ENCODE peak calls at places on chromosomes 16 and 17, in four cellular contexts. One of them, this sample, is unnamed.
A peak's percentile ranks its signal among the peaks of the same experiment; 100 is the strongest.

GRCh38 chr17:72838068-72838467 is 254.4 kb downstream of the SLC39A11 start:
- DNase-seq in MM.1S: no peak
- DNase-seq in ovary: no peak
- DNase-seq in AG20443: no peak
- DNase-seq in this sample: no peak

GRCh38 chr17:71922439-71922838 is 198.4 kb upstream of the SOX9 start:
- DNase-seq in ovary: no peak
- DNase-seq in AG20443: peak; percentile 52
- DNase-seq in MM.1S: peak; percentile 30
- DNase-seq in this sample: peak; percentile 68

GRCh38 chr16:89106533-89107208 is 13.0 kb downstream of the ACSF3 start:
- DNase-seq in MM.1S: no peak
- DNase-seq in AG20443: no peak
- DNase-seq in ovary: no peak
- DNase-seq in this sample: no peak

GRCh38 chr17:64349949-64350348 is 40.7 kb downstream of the PECAM1 start:
- DNase-seq in MM.1S: no peak
- DNase-seq in AG20443: no peak
- DNase-seq in ovary: no peak
- DNase-seq in this sample: peak; percentile 26

GRCh38 chr17:61454932-61455753 is 2.9 kb downstream of the TBX4 start:
- DNase-seq in AG20443: no peak
- DNase-seq in MM.1S: no peak
- DNase-seq in ovary: no peak
- DNase-seq in this sample: no peak

GRCh38 chr17:56597495-56597990 is 4.0 kb downstream of the NOG start:
- DNase-seq in AG20443: peak; percentile 42
- DNase-seq in MM.1S: no peak
- DNase-seq in ovary: no peak
- DNase-seq in this sample: no peak

GRCh38 chr17:30920683-30921543 is 832 bp upstream of the ADAP2 start:
- DNase-seq in ovary: no peak
- DNase-seq in AG20443: no peak
- DNase-seq in MM.1S: no peak
- DNase-seq in this sample: no peak

GRCh38 chr16:23518435-23518891 is 8.2 kb upstream of the GGA2 start:
- DNase-seq in MM.1S: peak; percentile 13
- DNase-seq in ovary: no peak
- DNase-seq in AG20443: no peak
- DNase-seq in this sample: peak; percentile 70

GRCh38 chr17:44345497-44346026 is 460 bp downstream of the GRN start:
- DNase-seq in MM.1S: peak; percentile 50
- DNase-seq in ovary: peak; percentile 51
- DNase-seq in AG20443: peak; percentile 58
- DNase-seq in this sample: peak; percentile 73

GRCh38 chr16:9092963-9093477 is 1.6 kb downstream of the HAPSTR1 start:
- DNase-seq in ovary: peak; percentile 9
- DNase-seq in MM.1S: peak; percentile 48
- DNase-seq in AG20443: no peak
- DNase-seq in this sample: peak; percentile 37

This sample was measured in GM12865.